ENCODE peak calls at places on chromosomes 1 and 21, in ten cellular contexts. A, U, P, L, S, R, V, X, G and E are unnamed samples.

GRCh38 chr21:15706686-15707085 is 23.1 kb upstream of the USP25 start:
- DNase-seq in G (no peak), R (no peak), U (no peak), P (no peak), S (peak; percentile 71), A (peak; percentile 98), L (peak; percentile 97), X (no peak), V (no peak), E (no peak)

GRCh38 chr1:46804926-46805325 is 6.1 kb downstream of the CYP4B1 start:
- DNase-seq in X (no peak), P (no peak), U (no peak), G (no peak), V (peak; percentile 72), A (no peak), L (no peak), S (no peak), R (no peak), E (no peak)

GRCh38 chr1:29240400-29240837 is 4.1 kb downstream of the PTPRU start:
- DNase-seq in P (peak; percentile 15), S (no peak), V (no peak), A (no peak), G (no peak), L (no peak), R (no peak), X (no peak), U (no peak), E (no peak)

GRCh38 chr1:197269053-197269452 is 1.0 kb downstream of the CRB1 start:
- DNase-seq in A (no peak), G (no peak), L (no peak), P (no peak), R (no peak), X (no peak), U (no peak), S (no peak), V (no peak), E (no peak)

GRCh38 chr1:35810096-35810860 is 2.5 kb downstream of the AGO4 start:
- DNase-seq in U (no peak), G (peak; percentile 41), L (peak; percentile 61), S (peak; percentile 7), X (no peak), A (peak; percentile 69), P (no peak), V (no peak), R (no peak), E (no peak)

GRCh38 chr1:212760126-212760823 is 31.3 kb downstream of the NSL1 start:
- DNase-seq in S (peak; percentile 12), U (no peak), V (no peak), A (no peak), G (no peak), X (no peak), R (no peak), P (peak; percentile 48), L (no peak), E (no peak)

GRCh38 chr1:221392453-221392852 is 349.4 kb downstream of the DUSP10 start:
- DNase-seq in L (peak; percentile 86), P (no peak), S (no peak), A (peak; percentile 89), U (no peak), R (no peak), X (no peak), G (no peak), V (peak; percentile 77), E (peak; percentile 78)

GRCh38 chr21:41080485-41080884 is 87.5 kb upstream of the BACE2 start:
- DNase-seq in A (no peak), L (no peak), V (no peak), G (no peak), S (no peak), X (no peak), R (no peak), P (no peak), U (no peak), E (no peak)

GRCh38 chr1:89104687-89105086 is 21.2 kb downstream of the GBP2 start:
- DNase-seq in P (no peak), L (no peak), A (no peak), G (no peak), V (no peak), R (no peak), X (no peak), S (no peak), U (no peak), E (no peak)

GRCh38 chr1:56527548-56528302 is 51.6 kb downstream of the PLPP3 start:
- DNase-seq in A (no peak), X (no peak), R (no peak), V (no peak), L (no peak), G (no peak), P (peak; percentile 9), U (no peak), S (no peak), E (no peak)

GRCh38 chr1:18629659-18630510 is 761 bp upstream of the PAX7 start:
- DNase-seq in X (no peak), R (no peak), G (no peak), A (no peak), S (no peak), L (no peak), P (no peak), U (no peak), V (no peak), E (no peak)

GRCh38 chr1:29420196-29420595 is 183.9 kb downstream of the PTPRU start:
- DNase-seq in U (no peak), R (no peak), A (peak; percentile 48), V (no peak), X (no peak), G (no peak), S (no peak), L (no peak), P (no peak), E (no peak)

GRCh38 chr1:180674603-180675530 is 43.0 kb downstream of the XPR1 start:
- DNase-seq in R (no peak), S (peak; percentile 12), X (no peak), P (no peak), G (no peak), A (peak; percentile 52), U (no peak), V (no peak), L (peak; percentile 79), E (no peak)

DNA sequence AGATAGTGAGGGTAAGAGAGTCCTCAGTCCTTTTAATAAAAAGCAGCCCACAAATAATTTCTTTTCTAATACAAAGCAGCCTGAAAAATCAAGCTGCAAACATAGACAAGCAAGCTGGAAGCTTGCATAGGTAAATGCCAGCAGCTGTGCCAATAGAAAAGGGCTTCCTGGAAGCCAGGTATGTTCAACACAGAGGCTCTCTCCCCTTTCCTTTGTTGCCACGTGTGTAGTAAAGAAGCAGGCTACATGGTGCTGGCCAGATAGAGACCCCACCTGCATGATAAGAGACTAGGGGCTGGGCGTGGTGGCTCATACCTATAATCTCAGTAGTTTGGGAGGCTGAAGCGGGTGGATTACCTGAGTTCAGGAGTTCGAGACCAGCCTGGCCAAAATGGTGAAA is 50.1 kb upstream of the ERRFI1 start:
- DNase-seq in U (no peak), V (no peak), P (no peak), S (no peak), A (no peak), G (no peak), X (no peak), L (no peak), R (no peak), E (no peak)
- H3K4me1 ChIP-seq in U (peaks cover 6% of the 10 kb centered on the region), V (no peaks in the 10 kb centered on the region), P (no peaks in the 10 kb centered on the region), S (peaks cover 34% of the 10 kb centered on the region), A (peaks cover 10% of the 10 kb centered on the region), G (peaks cover 34% of the 10 kb centered on the region), X (peaks cover 29% of the 10 kb centered on the region), L (peaks cover 26% of the 10 kb centered on the region), R (peaks cover 32% of the 10 kb centered on the region), E (peaks cover 40% of the 10 kb centered on the region)

GRCh38 chr1:145965119-145965744 is 742 bp downstream of the POLR3GL start:
- DNase-seq in L (no peak), A (no peak), V (no peak), X (no peak), R (no peak), U (no peak), S (no peak), P (no peak), G (no peak), E (no peak)
- TF ChIP-seq CTCF in L (no peak), A (no peak), V (no peak), X (no peak), R (no peak), U (no peak), S (no peak), P (no peak), G (no peak), E (no peak)

DNA sequence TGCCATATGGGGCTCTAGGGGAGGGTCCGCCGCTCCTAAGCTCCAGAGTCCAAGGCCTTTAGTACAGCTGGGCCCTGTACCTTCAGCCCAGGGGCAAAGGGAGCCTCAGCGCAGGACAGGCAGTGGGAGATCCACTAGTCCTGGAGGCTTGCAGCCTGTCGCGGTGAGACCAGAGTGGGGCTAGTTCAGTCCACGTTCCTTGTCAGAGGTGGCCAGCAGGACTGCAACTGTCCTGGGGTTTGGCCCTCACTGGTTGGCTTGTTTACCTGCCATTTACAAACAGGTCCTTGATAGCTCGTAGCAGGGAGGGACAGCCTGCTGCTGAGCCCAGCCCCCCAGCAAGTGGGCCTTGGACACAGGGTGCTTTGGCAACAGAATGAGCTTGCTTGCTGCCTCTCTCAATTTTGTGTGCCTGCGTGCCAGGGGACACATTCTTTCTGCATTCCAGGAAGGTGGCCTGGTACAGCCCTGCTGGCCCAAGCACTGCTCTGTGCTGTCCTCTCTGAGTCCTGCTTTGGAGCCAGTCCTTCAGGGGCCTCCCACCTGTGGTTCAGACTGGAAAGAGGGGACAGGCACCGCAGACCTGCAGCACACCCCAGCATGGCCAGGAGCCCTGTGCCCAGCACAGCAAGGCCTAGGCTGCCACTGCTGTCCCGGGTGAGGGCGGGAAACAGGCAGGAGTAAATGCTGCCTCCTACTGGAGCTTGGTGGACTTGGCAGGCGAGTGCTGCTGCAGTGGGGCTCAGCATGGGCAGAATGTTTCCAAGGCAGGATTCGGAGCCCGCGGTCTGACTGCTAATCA is 15.2 kb downstream of the H6PD start:
- DNase-seq in A (no peak), S (peak; percentile 68), V (no peak), P (no peak), G (no peak), L (peak; percentile 44), U (peak; percentile 69), X (peak; percentile 69), R (no peak), E (peak; percentile 45)
- H3K4me1 ChIP-seq in A (no peaks in the 10 kb centered on the region), S (peaks cover 41% of the 10 kb centered on the region), V (no peaks in the 10 kb centered on the region), P (no peaks in the 10 kb centered on the region), G (peaks cover 15% of the 10 kb centered on the region), L (peaks cover 10% of the 10 kb centered on the region), U (peaks cover 19% of the 10 kb centered on the region), X (peaks cover 100% of the 10 kb centered on the region), R (peaks cover 56% of the 10 kb centered on the region), E (peaks cover 49% of the 10 kb centered on the region)

DNA sequence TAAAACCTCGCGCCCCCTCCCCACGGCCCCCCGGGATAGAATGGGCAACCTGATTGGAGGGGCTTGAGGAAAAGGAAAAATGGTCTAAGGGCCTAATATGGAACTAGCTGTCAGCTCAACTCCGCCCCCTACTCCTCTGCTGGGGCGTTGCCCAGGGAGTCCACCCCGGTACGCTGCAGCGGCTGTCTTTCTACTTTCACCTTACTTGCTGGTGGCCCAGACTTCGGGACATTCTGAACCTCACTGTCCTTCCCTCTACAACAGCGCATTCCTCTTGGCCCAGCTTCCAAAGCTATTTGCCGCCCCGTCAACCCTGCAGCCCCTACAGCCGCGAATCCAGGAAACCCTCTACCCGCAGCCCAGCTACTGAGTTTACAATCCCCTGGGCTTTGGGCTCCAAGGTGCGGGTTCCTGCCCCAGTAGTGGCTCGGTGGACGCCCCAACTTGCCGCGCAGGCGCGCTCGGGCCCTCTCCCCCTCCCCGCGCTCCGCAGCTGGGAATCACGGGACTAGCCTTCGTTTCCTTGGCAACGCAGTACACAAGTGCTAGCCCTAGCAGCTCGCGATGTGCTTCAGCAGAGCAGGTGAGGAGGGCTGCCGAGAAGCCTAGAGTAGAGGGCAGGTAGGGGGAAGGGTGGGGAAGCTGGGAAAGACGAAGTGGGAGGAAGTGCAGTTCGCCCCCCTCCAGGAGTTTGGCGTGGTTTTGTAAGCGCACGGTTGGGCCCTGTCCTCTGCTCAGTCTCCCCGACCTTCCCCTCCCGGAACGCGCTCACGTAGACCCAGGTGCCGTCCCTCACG is 55.6 kb downstream of the CHIA start:
- DNase-seq in A (peak; percentile 74), U (peak; percentile 80), V (peak; percentile 85), X (peak; percentile 77), L (peak; percentile 69), P (peak; percentile 82), G (peak; percentile 41), R (peak; percentile 34), S (peak; percentile 97), E (peak; percentile 87)
- TF ChIP-seq CTCF in A (no peak), U (no peak), V (no peak), X (no peak), L (no peak), P (peak; percentile 22), G (no peak), R (no peak), S (no peak), E (no peak)